ENCODE peak calls at places on chromosomes 3 and 15, in nine cellular contexts. One of them, this sample, is unnamed.

GRCh38 chr3:183385698-183386590 is 42.5 kb downstream of the MCF2L2 start:
- DNase-seq in GM04503: peak
- DNase-seq in H4: peak
- DNase-seq in HTR-8/SVneo: peak
- DNase-seq in adrenal gland: peak
- DNase-seq in mesothelial cell of epicardium: no peak
- DNase-seq in cardiac fibroblast: peak
- DNase-seq in heart left ventricle: peak
- DNase-seq in NCI-H510A treated with DMSO at 0.1 percent for 48 hours: peak
- DNase-seq in this sample: no peak

GRCh38 chr3:40524222-40524570 is 564 bp upstream of the ZNF621 start:
- DNase-seq in GM04503: no peak
- DNase-seq in H4: no peak
- DNase-seq in HTR-8/SVneo: no peak
- DNase-seq in adrenal gland: no peak
- DNase-seq in mesothelial cell of epicardium: no peak
- DNase-seq in cardiac fibroblast: peak
- DNase-seq in heart left ventricle: no peak
- DNase-seq in NCI-H510A treated with DMSO at 0.1 percent for 48 hours: peak
- DNase-seq in this sample: no peak

GRCh38 chr15:39666671-39667070 is 85.8 kb downstream of the THBS1 start:
- DNase-seq in GM04503: no peak
- DNase-seq in H4: no peak
- DNase-seq in HTR-8/SVneo: no peak
- DNase-seq in adrenal gland: no peak
- DNase-seq in mesothelial cell of epicardium: no peak
- DNase-seq in cardiac fibroblast: peak
- DNase-seq in heart left ventricle: no peak
- DNase-seq in NCI-H510A treated with DMSO at 0.1 percent for 48 hours: no peak
- DNase-seq in this sample: no peak

GRCh38 chr3:140387244-140387643 is 290.6 kb upstream of the TRIM42 start:
- DNase-seq in GM04503: no peak
- DNase-seq in H4: no peak
- DNase-seq in HTR-8/SVneo: no peak
- DNase-seq in adrenal gland: no peak
- DNase-seq in mesothelial cell of epicardium: no peak
- DNase-seq in cardiac fibroblast: no peak
- DNase-seq in heart left ventricle: no peak
- DNase-seq in NCI-H510A treated with DMSO at 0.1 percent for 48 hours: no peak
- DNase-seq in this sample: no peak

GRCh38 chr3:118842147-118842863 is 192.3 kb downstream of the IGSF11 start:
- DNase-seq in GM04503: no peak
- DNase-seq in H4: no peak
- DNase-seq in HTR-8/SVneo: no peak
- DNase-seq in adrenal gland: no peak
- DNase-seq in mesothelial cell of epicardium: no peak
- DNase-seq in cardiac fibroblast: no peak
- DNase-seq in heart left ventricle: no peak
- DNase-seq in NCI-H510A treated with DMSO at 0.1 percent for 48 hours: no peak
- DNase-seq in this sample: no peak

GRCh38 chr15:60395276-60396011 is 2.3 kb downstream of the ANXA2 start:
- DNase-seq in GM04503: no peak
- DNase-seq in H4: no peak
- DNase-seq in HTR-8/SVneo: no peak
- DNase-seq in adrenal gland: no peak
- DNase-seq in mesothelial cell of epicardium: no peak
- DNase-seq in cardiac fibroblast: no peak
- DNase-seq in heart left ventricle: no peak
- DNase-seq in NCI-H510A treated with DMSO at 0.1 percent for 48 hours: no peak
- DNase-seq in this sample: no peak

GRCh38 chr3:10224794-10225660 is 23.2 kb upstream of the TATDN2 start:
- DNase-seq in GM04503: no peak
- DNase-seq in H4: peak
- DNase-seq in HTR-8/SVneo: peak
- DNase-seq in adrenal gland: peak
- DNase-seq in mesothelial cell of epicardium: peak
- DNase-seq in cardiac fibroblast: peak
- DNase-seq in heart left ventricle: peak
- DNase-seq in NCI-H510A treated with DMSO at 0.1 percent for 48 hours: peak
- DNase-seq in this sample: peak

GRCh38 chr15:69031013-69032001 is 16.8 kb downstream of the NOX5 start:
- DNase-seq in GM04503: no peak
- DNase-seq in H4: no peak
- DNase-seq in HTR-8/SVneo: no peak
- DNase-seq in adrenal gland: peak
- DNase-seq in mesothelial cell of epicardium: peak
- DNase-seq in cardiac fibroblast: peak
- DNase-seq in heart left ventricle: peak
- DNase-seq in NCI-H510A treated with DMSO at 0.1 percent for 48 hours: peak
- DNase-seq in this sample: peak

GRCh38 chr3:14407203-14407602 is 4.8 kb downstream of the SLC6A6 start:
- DNase-seq in GM04503: no peak
- DNase-seq in H4: no peak
- DNase-seq in HTR-8/SVneo: no peak
- DNase-seq in adrenal gland: no peak
- DNase-seq in mesothelial cell of epicardium: no peak
- DNase-seq in cardiac fibroblast: no peak
- DNase-seq in heart left ventricle: no peak
- DNase-seq in NCI-H510A treated with DMSO at 0.1 percent for 48 hours: no peak
- DNase-seq in this sample: no peak

GRCh38 chr3:48918388-48919214 is at the start of gene ARIH2:
- DNase-seq in GM04503: peak
- DNase-seq in H4: peak
- DNase-seq in HTR-8/SVneo: peak
- DNase-seq in adrenal gland: peak
- DNase-seq in mesothelial cell of epicardium: peak
- DNase-seq in cardiac fibroblast: peak
- DNase-seq in heart left ventricle: peak
- DNase-seq in NCI-H510A treated with DMSO at 0.1 percent for 48 hours: peak
- DNase-seq in this sample: peak

GRCh38 chr15:58212909-58213526 is 74.8 kb downstream of the AQP9 start:
- DNase-seq in GM04503: no peak
- DNase-seq in H4: peak
- DNase-seq in HTR-8/SVneo: peak
- DNase-seq in adrenal gland: peak
- DNase-seq in mesothelial cell of epicardium: no peak
- DNase-seq in cardiac fibroblast: peak
- DNase-seq in heart left ventricle: no peak
- DNase-seq in NCI-H510A treated with DMSO at 0.1 percent for 48 hours: peak
- DNase-seq in this sample: no peak

GRCh38 chr3:194522579-194523046 is 35.8 kb upstream of the ATP13A3 start:
- DNase-seq in GM04503: no peak
- DNase-seq in H4: no peak
- DNase-seq in HTR-8/SVneo: no peak
- DNase-seq in adrenal gland: no peak
- DNase-seq in mesothelial cell of epicardium: no peak
- DNase-seq in cardiac fibroblast: peak
- DNase-seq in heart left ventricle: no peak
- DNase-seq in NCI-H510A treated with DMSO at 0.1 percent for 48 hours: no peak
- DNase-seq in this sample: no peak

GRCh38 chr3:179943097-179943880 is 93.4 kb downstream of the PEX5L start:
- DNase-seq in GM04503: no peak
- DNase-seq in H4: no peak
- DNase-seq in HTR-8/SVneo: no peak
- DNase-seq in adrenal gland: no peak
- DNase-seq in mesothelial cell of epicardium: no peak
- DNase-seq in cardiac fibroblast: no peak
- DNase-seq in heart left ventricle: no peak
- DNase-seq in NCI-H510A treated with DMSO at 0.1 percent for 48 hours: no peak
- DNase-seq in this sample: no peak

GRCh38 chr3:169454823-169455222 is 208.7 kb downstream of the MECOM start:
- DNase-seq in GM04503: peak
- DNase-seq in H4: peak
- DNase-seq in HTR-8/SVneo: no peak
- DNase-seq in adrenal gland: no peak
- DNase-seq in mesothelial cell of epicardium: no peak
- DNase-seq in cardiac fibroblast: peak
- DNase-seq in heart left ventricle: no peak
- DNase-seq in NCI-H510A treated with DMSO at 0.1 percent for 48 hours: no peak
- DNase-seq in this sample: no peak

GRCh38 chr15:56640127-56640526 is 93.2 kb downstream of the ZNF280D start:
- DNase-seq in GM04503: no peak
- DNase-seq in H4: no peak
- DNase-seq in HTR-8/SVneo: no peak
- DNase-seq in adrenal gland: no peak
- DNase-seq in mesothelial cell of epicardium: no peak
- DNase-seq in cardiac fibroblast: no peak
- DNase-seq in heart left ventricle: no peak
- DNase-seq in NCI-H510A treated with DMSO at 0.1 percent for 48 hours: no peak
- DNase-seq in this sample: no peak

GRCh38 chr3:50117120-50117519 is 28.4 kb downstream of the RBM5 start:
- DNase-seq in GM04503: no peak
- DNase-seq in H4: no peak
- DNase-seq in HTR-8/SVneo: no peak
- DNase-seq in adrenal gland: no peak
- DNase-seq in mesothelial cell of epicardium: no peak
- DNase-seq in cardiac fibroblast: no peak
- DNase-seq in heart left ventricle: no peak
- DNase-seq in NCI-H510A treated with DMSO at 0.1 percent for 48 hours: no peak
- DNase-seq in this sample: no peak

GRCh38 chr3:70811880-70812279 is 499.4 kb upstream of the MDFIC2 start:
- DNase-seq in GM04503: peak
- DNase-seq in H4: peak
- DNase-seq in HTR-8/SVneo: no peak
- DNase-seq in adrenal gland: no peak
- DNase-seq in mesothelial cell of epicardium: no peak
- DNase-seq in cardiac fibroblast: peak
- DNase-seq in heart left ventricle: peak
- DNase-seq in NCI-H510A treated with DMSO at 0.1 percent for 48 hours: no peak
- DNase-seq in this sample: no peak

GRCh38 chr3:50172615-50173220 is 17.6 kb downstream of the SEMA3F start:
- DNase-seq in GM04503: no peak
- DNase-seq in H4: no peak
- DNase-seq in HTR-8/SVneo: no peak
- DNase-seq in adrenal gland: no peak
- DNase-seq in mesothelial cell of epicardium: no peak
- DNase-seq in cardiac fibroblast: no peak
- DNase-seq in heart left ventricle: no peak
- DNase-seq in NCI-H510A treated with DMSO at 0.1 percent for 48 hours: no peak
- DNase-seq in this sample: peak

GRCh38 chr3:52428151-52429005 is 16.5 kb downstream of the SEMA3G start:
- DNase-seq in GM04503: peak
- DNase-seq in H4: peak
- DNase-seq in HTR-8/SVneo: peak
- DNase-seq in adrenal gland: peak
- DNase-seq in mesothelial cell of epicardium: no peak
- DNase-seq in cardiac fibroblast: peak
- DNase-seq in heart left ventricle: peak
- DNase-seq in NCI-H510A treated with DMSO at 0.1 percent for 48 hours: peak
- DNase-seq in this sample: peak

GRCh38 chr15:60374628-60375081 is 23.1 kb downstream of the ANXA2 start:
- DNase-seq in GM04503: peak
- DNase-seq in H4: peak
- DNase-seq in HTR-8/SVneo: peak
- DNase-seq in adrenal gland: peak
- DNase-seq in mesothelial cell of epicardium: no peak
- DNase-seq in cardiac fibroblast: peak
- DNase-seq in heart left ventricle: no peak
- DNase-seq in NCI-H510A treated with DMSO at 0.1 percent for 48 hours: peak
- DNase-seq in this sample: no peak

GRCh38 chr15:62495670-62496328 is 330.7 kb upstream of the C2CD4B start:
- DNase-seq in GM04503: peak
- DNase-seq in H4: no peak
- DNase-seq in HTR-8/SVneo: no peak
- DNase-seq in adrenal gland: no peak
- DNase-seq in mesothelial cell of epicardium: no peak
- DNase-seq in cardiac fibroblast: peak
- DNase-seq in heart left ventricle: peak
- DNase-seq in NCI-H510A treated with DMSO at 0.1 percent for 48 hours: no peak
- DNase-seq in this sample: peak

GRCh38 chr15:31267161-31268107 is 59.2 kb upstream of the KLF13 start:
- DNase-seq in GM04503: no peak
- DNase-seq in H4: no peak
- DNase-seq in HTR-8/SVneo: no peak
- DNase-seq in adrenal gland: peak
- DNase-seq in mesothelial cell of epicardium: peak
- DNase-seq in cardiac fibroblast: no peak
- DNase-seq in heart left ventricle: peak
- DNase-seq in NCI-H510A treated with DMSO at 0.1 percent for 48 hours: no peak
- DNase-seq in this sample: peak

GRCh38 chr15:27480141-27480530 is 509.2 kb downstream of the GABRG3 start:
- DNase-seq in GM04503: no peak
- DNase-seq in H4: no peak
- DNase-seq in HTR-8/SVneo: no peak
- DNase-seq in adrenal gland: no peak
- DNase-seq in mesothelial cell of epicardium: no peak
- DNase-seq in cardiac fibroblast: no peak
- DNase-seq in heart left ventricle: no peak
- DNase-seq in NCI-H510A treated with DMSO at 0.1 percent for 48 hours: no peak
- DNase-seq in this sample: no peak

GRCh38 chr15:92653836-92654524 is 1.6 kb downstream of the FAM174B start:
- DNase-seq in GM04503: no peak
- DNase-seq in H4: no peak
- DNase-seq in HTR-8/SVneo: no peak
- DNase-seq in adrenal gland: no peak
- DNase-seq in mesothelial cell of epicardium: no peak
- DNase-seq in cardiac fibroblast: no peak
- DNase-seq in heart left ventricle: no peak
- DNase-seq in NCI-H510A treated with DMSO at 0.1 percent for 48 hours: peak
- DNase-seq in this sample: no peak

GRCh38 chr15:74537736-74538135 is 3.3 kb upstream of the ARID3B start:
- DNase-seq in GM04503: no peak
- DNase-seq in H4: no peak
- DNase-seq in HTR-8/SVneo: no peak
- DNase-seq in adrenal gland: no peak
- DNase-seq in mesothelial cell of epicardium: no peak
- DNase-seq in cardiac fibroblast: no peak
- DNase-seq in heart left ventricle: no peak
- DNase-seq in NCI-H510A treated with DMSO at 0.1 percent for 48 hours: no peak
- DNase-seq in this sample: no peak

GRCh38 chr15:74179983-74180688 is 6.6 kb downstream of the ISLR start:
- DNase-seq in GM04503: no peak
- DNase-seq in H4: no peak
- DNase-seq in HTR-8/SVneo: no peak
- DNase-seq in adrenal gland: no peak
- DNase-seq in mesothelial cell of epicardium: no peak
- DNase-seq in cardiac fibroblast: peak
- DNase-seq in heart left ventricle: peak
- DNase-seq in NCI-H510A treated with DMSO at 0.1 percent for 48 hours: no peak
- DNase-seq in this sample: peak

GRCh38 chr3:180324791-180325190 is 277.2 kb upstream of the TTC14 start:
- DNase-seq in GM04503: no peak
- DNase-seq in H4: no peak
- DNase-seq in HTR-8/SVneo: no peak
- DNase-seq in adrenal gland: no peak
- DNase-seq in mesothelial cell of epicardium: no peak
- DNase-seq in cardiac fibroblast: no peak
- DNase-seq in heart left ventricle: no peak
- DNase-seq in NCI-H510A treated with DMSO at 0.1 percent for 48 hours: no peak
- DNase-seq in this sample: no peak

GRCh38 chr3:131526801-131527347 is 24.1 kb upstream of the MRPL3 start:
- DNase-seq in GM04503: no peak
- DNase-seq in H4: no peak
- DNase-seq in HTR-8/SVneo: no peak
- DNase-seq in adrenal gland: peak
- DNase-seq in mesothelial cell of epicardium: peak
- DNase-seq in cardiac fibroblast: peak
- DNase-seq in heart left ventricle: peak
- DNase-seq in NCI-H510A treated with DMSO at 0.1 percent for 48 hours: no peak
- DNase-seq in this sample: peak

GRCh38 chr15:34341922-34342736 is 807 bp downstream of the NOP10 start:
- DNase-seq in GM04503: no peak
- DNase-seq in H4: no peak
- DNase-seq in HTR-8/SVneo: no peak
- DNase-seq in adrenal gland: no peak
- DNase-seq in mesothelial cell of epicardium: peak
- DNase-seq in cardiac fibroblast: no peak
- DNase-seq in heart left ventricle: no peak
- DNase-seq in NCI-H510A treated with DMSO at 0.1 percent for 48 hours: no peak
- DNase-seq in this sample: no peak

GRCh38 chr3:33732394-33732793 is 14.3 kb upstream of the CLASP2 start:
- DNase-seq in GM04503: no peak
- DNase-seq in H4: no peak
- DNase-seq in HTR-8/SVneo: no peak
- DNase-seq in adrenal gland: no peak
- DNase-seq in mesothelial cell of epicardium: no peak
- DNase-seq in cardiac fibroblast: no peak
- DNase-seq in heart left ventricle: no peak
- DNase-seq in NCI-H510A treated with DMSO at 0.1 percent for 48 hours: no peak
- DNase-seq in this sample: no peak

GRCh38 chr3:46904303-46905190 is 27.0 kb downstream of the PTH1R start:
- DNase-seq in GM04503: no peak
- DNase-seq in H4: no peak
- DNase-seq in HTR-8/SVneo: no peak
- DNase-seq in adrenal gland: no peak
- DNase-seq in mesothelial cell of epicardium: no peak
- DNase-seq in cardiac fibroblast: no peak
- DNase-seq in heart left ventricle: no peak
- DNase-seq in NCI-H510A treated with DMSO at 0.1 percent for 48 hours: no peak
- DNase-seq in this sample: no peak

This sample was measured in left ventricle myocardium inferior.